ENCODE peak calls at places on chromosomes 11 and 22, in six cellular contexts. J is spleen, I is SK-N-SH, L is upper lobe of left lung, D is GM23338, N is suprapubic skin. O is an unnamed sample.

GRCh38 chr11:109733245-109733644 is 311.3 kb downstream of the C11orf87 start:
- DNase-seq in J (no peak), I (no peak), L (no peak), D (no peak), N (no peak), O (no peak)

GRCh38 chr11:23725752-23726151 is 771.1 kb upstream of the LUZP2 start:
- DNase-seq in J (no peak), I (no peak), L (no peak), D (no peak), N (no peak), O (no peak)

GRCh38 chr11:88280673-88281316 is 56.7 kb downstream of the CTSC start:
- DNase-seq in J (no peak), I (no peak), L (no peak), D (no peak), N (no peak), O (no peak)

GRCh38 chr22:37080838-37081237 is 28.7 kb downstream of the TMPRSS6 start:
- DNase-seq in J (no peak), I (no peak), L (no peak), D (no peak), N (no peak), O (no peak)

GRCh38 chr22:30038219-30038618 is 42.0 kb upstream of the HORMAD2 start:
- DNase-seq in J (no peak), I (no peak), L (no peak), D (no peak), N (no peak), O (peak; percentile 67)

GRCh38 chr11:77724639-77725038 is 87.0 kb upstream of the CLNS1A start:
- DNase-seq in J (no peak), I (no peak), L (no peak), D (peak; percentile 28), N (no peak), O (no peak)

GRCh38 chr11:130652671-130653335 is 204.4 kb downstream of the ADAMTS15 start:
- DNase-seq in J (no peak), I (no peak), L (no peak), D (no peak), N (peak; percentile 89), O (peak; percentile 63)

GRCh38 chr11:14335712-14336111 is 23.3 kb downstream of the RRAS2 start:
- DNase-seq in J (no peak), I (no peak), L (no peak), D (no peak), N (no peak), O (no peak)

GRCh38 chr11:128095459-128096096 is 491.8 kb downstream of the ETS1 start:
- DNase-seq in J (no peak), I (no peak), L (no peak), D (no peak), N (no peak), O (no peak)

GRCh38 chr22:36544107-36544620 is 15.2 kb upstream of the EIF3D start:
- DNase-seq in J (no peak), I (no peak), L (no peak), D (no peak), N (no peak), O (no peak)

GRCh38 chr11:113874920-113875413 is 405 bp downstream of the USP28 start:
- DNase-seq in J (no peak), I (peak; percentile 37), L (no peak), D (peak; percentile 40), N (peak; percentile 76), O (no peak)

GRCh38 chr11:8709002-8709672 is 26.5 kb downstream of the RPL27A start:
- DNase-seq in J (no peak), I (peak; percentile 87), L (peak; percentile 75), D (peak; percentile 61), N (peak; percentile 86), O (peak; percentile 80)

GRCh38 chr22:46775364-46775758 is 12.9 kb downstream of the TBC1D22A start:
- DNase-seq in J (peak; percentile 62), I (no peak), L (no peak), D (no peak), N (peak; percentile 47), O (no peak)

GRCh38 chr11:22670803-22671202 is 4.4 kb downstream of the GAS2 start:
- DNase-seq in J (no peak), I (no peak), L (no peak), D (peak; percentile 28), N (no peak), O (no peak)

GRCh38 chr22:48439560-48440135 is 1388.0 kb downstream of the BRD1 start:
- DNase-seq in J (no peak), I (no peak), L (no peak), D (no peak), N (no peak), O (no peak)

GRCh38 chr11:118618991-118619375 is 11.6 kb downstream of the PHLDB1 start:
- DNase-seq in J (peak; percentile 43), I (no peak), L (no peak), D (no peak), N (peak; percentile 85), O (no peak)

GRCh38 chr11:19644316-19644715 is 68.3 kb upstream of the NAV2 start:
- DNase-seq in J (no peak), I (no peak), L (no peak), D (no peak), N (no peak), O (no peak)

GRCh38 chr11:8810331-8811301 is 100.4 kb upstream of the AKIP1 start:
- DNase-seq in J (peak; percentile 90), I (peak; percentile 86), L (peak; percentile 94), D (peak; percentile 89), N (peak; percentile 86), O (peak; percentile 79)

GRCh38 chr11:82577246-82577645 is 156.4 kb downstream of the FAM181B start:
- DNase-seq in J (no peak), I (peak; percentile 28), L (no peak), D (no peak), N (no peak), O (no peak)

GRCh38 chr11:93116641-93117577 is 80.9 kb downstream of the SLC36A4 start:
- DNase-seq in J (no peak), I (no peak), L (no peak), D (peak; percentile 75), N (no peak), O (no peak)

GRCh38 chr22:37002633-37003032 is 16.6 kb downstream of the TST start:
- DNase-seq in J (no peak), I (no peak), L (no peak), D (no peak), N (no peak), O (no peak)

GRCh38 chr22:23285734-23286133 is 105.4 kb downstream of the BCR start:
- DNase-seq in J (no peak), I (no peak), L (no peak), D (no peak), N (no peak), O (no peak)

GRCh38 chr22:36027579-36027959 is 1.1 kb downstream of the RBFOX2 start:
- DNase-seq in J (no peak), I (no peak), L (no peak), D (no peak), N (peak; percentile 69), O (no peak)

GRCh38 chr11:62757846-62758788 is 3.3 kb upstream of the POLR2G start:
- DNase-seq in J (peak; percentile 11), I (no peak), L (no peak), D (peak; percentile 94), N (no peak), O (no peak)

GRCh38 chr22:47125603-47126002 is 363.2 kb downstream of the TBC1D22A start:
- DNase-seq in J (peak; percentile 62), I (no peak), L (no peak), D (peak; percentile 26), N (peak; percentile 47), O (no peak)

GRCh38 chr11:844693-845644 is 2.3 kb downstream of the TSPAN4 start:
- DNase-seq in J (peak; percentile 90), I (peak; percentile 82), L (no peak), D (peak; percentile 94), N (peak; percentile 98), O (peak; percentile 88)

GRCh38 chr11:8766993-8767374 is 84.4 kb downstream of the RPL27A start:
- DNase-seq in J (no peak), I (no peak), L (no peak), D (no peak), N (no peak), O (no peak)

DNA sequence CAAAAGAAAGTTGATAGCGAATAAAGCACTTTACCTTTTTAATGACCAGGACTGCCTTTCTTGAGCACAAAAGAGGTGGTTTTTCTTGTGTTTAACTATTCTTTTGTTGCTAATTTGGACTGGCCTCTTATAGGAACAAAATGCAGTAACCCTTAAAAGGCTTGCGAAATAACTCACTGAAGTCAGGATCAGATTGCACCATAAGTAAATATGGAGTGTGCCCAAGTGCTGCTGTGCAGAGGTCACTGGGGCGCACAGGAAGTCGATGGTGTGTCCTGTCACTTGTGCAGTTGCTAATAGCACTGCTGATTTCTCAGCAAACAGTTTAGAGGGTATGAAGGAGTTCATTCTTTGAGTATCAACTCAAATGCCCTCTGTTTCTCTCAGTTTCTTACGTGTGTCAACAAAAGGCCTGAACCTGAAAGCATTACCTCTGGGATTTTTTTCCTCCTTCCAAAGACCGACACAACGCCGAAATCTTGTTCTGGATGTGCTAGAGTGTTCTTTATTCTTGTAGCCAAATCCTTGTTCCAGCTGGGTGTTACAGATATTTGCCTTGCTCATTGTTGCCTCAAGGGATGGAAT is 71.3 kb downstream of the ATXN10 start:
- DNase-seq in J (no peak), I (no peak), L (no peak), D (no peak), N (no peak), O (no peak)
- TF ChIP-seq POLR2AphosphoS5 in J (no peak), I (no peak), L (peak; percentile 71), D (no peak), N (no peak), O (no peak)

GRCh38 chr22:42281706-42282251 is 11.3 kb upstream of the TCF20 start:
- DNase-seq in J (peak; percentile 24), I (no peak), L (no peak), D (no peak), N (no peak), O (no peak)
- H3K4me1 ChIP-seq in J (peaks cover 50% of the 10 kb centered on the region), I (no peaks in the 10 kb centered on the region), L (peaks cover 16% of the 10 kb centered on the region), D (peaks cover 7% of the 10 kb centered on the region), N (peaks cover 22% of the 10 kb centered on the region), O (no peaks in the 10 kb centered on the region)

DNA sequence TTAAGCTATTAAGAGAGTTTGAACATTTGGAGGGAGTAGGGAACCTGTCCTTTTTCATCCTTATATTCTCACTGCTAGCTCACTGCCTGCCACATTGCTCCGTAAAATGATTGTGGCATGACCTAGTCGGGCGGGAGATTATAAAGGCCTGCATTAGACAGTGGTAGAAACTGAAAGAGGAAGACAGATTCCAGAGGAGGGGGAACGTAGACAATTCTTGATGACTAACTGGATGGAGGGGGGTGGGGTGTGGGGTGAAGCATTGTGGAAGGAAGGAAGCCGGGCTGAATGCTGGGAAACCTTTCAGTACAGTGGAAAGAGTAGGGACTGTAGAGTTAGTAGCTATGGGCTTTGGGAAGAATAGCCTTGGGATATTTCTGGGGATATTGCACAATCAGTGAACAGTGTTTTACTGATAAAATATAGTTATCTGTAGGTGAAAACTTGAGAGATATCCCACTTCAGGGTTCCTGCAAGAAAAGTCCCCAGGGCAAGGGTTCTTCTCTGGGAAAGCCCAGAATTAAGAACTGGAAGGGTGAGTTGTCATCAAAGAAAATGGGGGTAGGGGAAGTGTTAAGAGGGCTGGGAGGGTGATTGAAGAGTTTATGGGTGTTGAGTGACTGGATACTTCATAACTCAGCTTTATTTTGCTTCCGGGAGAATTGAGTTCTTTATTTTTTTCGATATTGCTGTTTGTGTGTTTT is 2.1 kb downstream of the MED15 start:
- DNase-seq in J (peak; percentile 79), I (peak; percentile 48), L (no peak), D (peak; percentile 41), N (peak; percentile 90), O (no peak)
- TF ChIP-seq POLR2AphosphoS5 in J (no peak), I (peak; percentile 73), L (no peak), D (no peak), N (no peak), O (no peak)

GRCh38 chr11:10483584-10483983 is 28.5 kb downstream of the AMPD3 start:
- DNase-seq in J (peak; percentile 56), I (no peak), L (no peak), D (no peak), N (peak; percentile 40), O (peak; percentile 1)
- H3K4me1 ChIP-seq in J (peaks cover 10% of the 10 kb centered on the region), I (no peaks in the 10 kb centered on the region), L (no peaks in the 10 kb centered on the region), D (no peaks in the 10 kb centered on the region), N (peaks cover 8% of the 10 kb centered on the region), O (no peaks in the 10 kb centered on the region)

GRCh38 chr11:45929486-45930030 is 7.1 kb downstream of the LARGE2 start:
- DNase-seq in J (peak; percentile 81), I (no peak), L (no peak), D (no peak), N (peak; percentile 60), O (no peak)
- TF ChIP-seq POLR2AphosphoS5 in J (no peak), I (no peak), L (no peak), D (peak; percentile 25), N (no peak), O (no peak)

O was measured in breast epithelium.